ENCODE peak calls at places on chromosome 13, in six cellular contexts. One of them, this sample, is unnamed.

GRCh38 chr13:113898391-113898790 is 34.5 kb upstream of the GAS6 start:
- DNase-seq in AG04450: no peak
- DNase-seq in NCI-H146: no peak
- DNase-seq in ACHN: no peak
- DNase-seq in C1 segment of cervical spinal cord: no peak
- DNase-seq in stimulated activated CD4-positive, alpha-beta T cell treated with anti-CD3 and anti-CD28 coated beads, Interleukin-1b, Interleukin-23, amount 100 ng/mL, for 24 hours: no peak
- DNase-seq in this sample: no peak

GRCh38 chr13:75633285-75633684 is 2.8 kb upstream of the LMO7 start:
- DNase-seq in AG04450: peak
- DNase-seq in NCI-H146: no peak
- DNase-seq in ACHN: no peak
- DNase-seq in C1 segment of cervical spinal cord: no peak
- DNase-seq in stimulated activated CD4-positive, alpha-beta T cell treated with anti-CD3 and anti-CD28 coated beads, Interleukin-1b, Interleukin-23, amount 100 ng/mL, for 24 hours: no peak
- DNase-seq in this sample: no peak

GRCh38 chr13:40503966-40504591 is 162.4 kb downstream of the FOXO1 start:
- DNase-seq in AG04450: no peak
- DNase-seq in NCI-H146: no peak
- DNase-seq in ACHN: no peak
- DNase-seq in C1 segment of cervical spinal cord: no peak
- DNase-seq in stimulated activated CD4-positive, alpha-beta T cell treated with anti-CD3 and anti-CD28 coated beads, Interleukin-1b, Interleukin-23, amount 100 ng/mL, for 24 hours: no peak
- DNase-seq in this sample: no peak

GRCh38 chr13:44903596-44903995 is 85.7 kb downstream of the NUFIP1 start:
- DNase-seq in AG04450: peak
- DNase-seq in NCI-H146: no peak
- DNase-seq in ACHN: no peak
- DNase-seq in C1 segment of cervical spinal cord: peak
- DNase-seq in stimulated activated CD4-positive, alpha-beta T cell treated with anti-CD3 and anti-CD28 coated beads, Interleukin-1b, Interleukin-23, amount 100 ng/mL, for 24 hours: no peak
- DNase-seq in this sample: no peak

GRCh38 chr13:113116871-113117271 is 5.7 kb upstream of the F10 start:
- DNase-seq in AG04450: no peak
- DNase-seq in NCI-H146: no peak
- DNase-seq in ACHN: no peak
- DNase-seq in C1 segment of cervical spinal cord: no peak
- DNase-seq in stimulated activated CD4-positive, alpha-beta T cell treated with anti-CD3 and anti-CD28 coated beads, Interleukin-1b, Interleukin-23, amount 100 ng/mL, for 24 hours: no peak
- DNase-seq in this sample: no peak

GRCh38 chr13:32881074-32881791 is 135.0 kb upstream of the KL start:
- DNase-seq in AG04450: no peak
- DNase-seq in NCI-H146: peak
- DNase-seq in ACHN: no peak
- DNase-seq in C1 segment of cervical spinal cord: no peak
- DNase-seq in stimulated activated CD4-positive, alpha-beta T cell treated with anti-CD3 and anti-CD28 coated beads, Interleukin-1b, Interleukin-23, amount 100 ng/mL, for 24 hours: no peak
- DNase-seq in this sample: no peak

GRCh38 chr13:31394491-31394890 is 194.7 kb downstream of the B3GLCT start:
- DNase-seq in AG04450: no peak
- DNase-seq in NCI-H146: no peak
- DNase-seq in ACHN: no peak
- DNase-seq in C1 segment of cervical spinal cord: no peak
- DNase-seq in stimulated activated CD4-positive, alpha-beta T cell treated with anti-CD3 and anti-CD28 coated beads, Interleukin-1b, Interleukin-23, amount 100 ng/mL, for 24 hours: no peak
- DNase-seq in this sample: no peak

GRCh38 chr13:34700155-34700554 is 241.9 kb upstream of the NBEA start:
- DNase-seq in AG04450: no peak
- DNase-seq in NCI-H146: no peak
- DNase-seq in ACHN: no peak
- DNase-seq in C1 segment of cervical spinal cord: no peak
- DNase-seq in stimulated activated CD4-positive, alpha-beta T cell treated with anti-CD3 and anti-CD28 coated beads, Interleukin-1b, Interleukin-23, amount 100 ng/mL, for 24 hours: no peak
- DNase-seq in this sample: no peak

GRCh38 chr13:46134961-46135522 is 30.2 kb upstream of the CPB2 start:
- DNase-seq in AG04450: no peak
- DNase-seq in NCI-H146: peak
- DNase-seq in ACHN: no peak
- DNase-seq in C1 segment of cervical spinal cord: no peak
- DNase-seq in stimulated activated CD4-positive, alpha-beta T cell treated with anti-CD3 and anti-CD28 coated beads, Interleukin-1b, Interleukin-23, amount 100 ng/mL, for 24 hours: no peak
- DNase-seq in this sample: no peak

GRCh38 chr13:52450012-52450792 is at the start of gene VPS36:
- DNase-seq in AG04450: peak
- DNase-seq in NCI-H146: peak
- DNase-seq in ACHN: peak
- DNase-seq in C1 segment of cervical spinal cord: peak
- DNase-seq in stimulated activated CD4-positive, alpha-beta T cell treated with anti-CD3 and anti-CD28 coated beads, Interleukin-1b, Interleukin-23, amount 100 ng/mL, for 24 hours: peak
- DNase-seq in this sample: peak

GRCh38 chr13:108572782-108573211 is 56.6 kb upstream of the MYO16 start:
- DNase-seq in AG04450: no peak
- DNase-seq in NCI-H146: no peak
- DNase-seq in ACHN: no peak
- DNase-seq in C1 segment of cervical spinal cord: no peak
- DNase-seq in stimulated activated CD4-positive, alpha-beta T cell treated with anti-CD3 and anti-CD28 coated beads, Interleukin-1b, Interleukin-23, amount 100 ng/mL, for 24 hours: no peak
- DNase-seq in this sample: no peak

GRCh38 chr13:98743377-98743776 is 9.1 kb downstream of the SLC15A1 start:
- DNase-seq in AG04450: no peak
- DNase-seq in NCI-H146: no peak
- DNase-seq in ACHN: no peak
- DNase-seq in C1 segment of cervical spinal cord: no peak
- DNase-seq in stimulated activated CD4-positive, alpha-beta T cell treated with anti-CD3 and anti-CD28 coated beads, Interleukin-1b, Interleukin-23, amount 100 ng/mL, for 24 hours: no peak
- DNase-seq in this sample: no peak

GRCh38 chr13:33262997-33263396 is 22.6 kb downstream of the STARD13 start:
- DNase-seq in AG04450: no peak
- DNase-seq in NCI-H146: no peak
- DNase-seq in ACHN: no peak
- DNase-seq in C1 segment of cervical spinal cord: no peak
- DNase-seq in stimulated activated CD4-positive, alpha-beta T cell treated with anti-CD3 and anti-CD28 coated beads, Interleukin-1b, Interleukin-23, amount 100 ng/mL, for 24 hours: no peak
- DNase-seq in this sample: no peak

GRCh38 chr13:79486433-79487188 is 5.7 kb downstream of the NDFIP2 start:
- DNase-seq in AG04450: no peak
- DNase-seq in NCI-H146: no peak
- DNase-seq in ACHN: no peak
- DNase-seq in C1 segment of cervical spinal cord: no peak
- DNase-seq in stimulated activated CD4-positive, alpha-beta T cell treated with anti-CD3 and anti-CD28 coated beads, Interleukin-1b, Interleukin-23, amount 100 ng/mL, for 24 hours: no peak
- DNase-seq in this sample: no peak

GRCh38 chr13:20191311-20191901 is 1.3 kb downstream of the GJB2 start:
- DNase-seq in AG04450: no peak
- DNase-seq in NCI-H146: no peak
- DNase-seq in ACHN: peak
- DNase-seq in C1 segment of cervical spinal cord: no peak
- DNase-seq in stimulated activated CD4-positive, alpha-beta T cell treated with anti-CD3 and anti-CD28 coated beads, Interleukin-1b, Interleukin-23, amount 100 ng/mL, for 24 hours: no peak
- DNase-seq in this sample: no peak

GRCh38 chr13:94674609-94675348 is 37.6 kb downstream of the SOX21 start:
- DNase-seq in AG04450: no peak
- DNase-seq in NCI-H146: peak
- DNase-seq in ACHN: peak
- DNase-seq in C1 segment of cervical spinal cord: no peak
- DNase-seq in stimulated activated CD4-positive, alpha-beta T cell treated with anti-CD3 and anti-CD28 coated beads, Interleukin-1b, Interleukin-23, amount 100 ng/mL, for 24 hours: peak
- DNase-seq in this sample: no peak

GRCh38 chr13:45779901-45780300 is 71.7 kb downstream of the SIAH3 start:
- DNase-seq in AG04450: no peak
- DNase-seq in NCI-H146: no peak
- DNase-seq in ACHN: no peak
- DNase-seq in C1 segment of cervical spinal cord: no peak
- DNase-seq in stimulated activated CD4-positive, alpha-beta T cell treated with anti-CD3 and anti-CD28 coated beads, Interleukin-1b, Interleukin-23, amount 100 ng/mL, for 24 hours: no peak
- DNase-seq in this sample: no peak

This sample was measured in T1000.